ENCODE peak calls at places on chromosome 11, in six cellular contexts. W is brain microvascular endothelial cell; Y is stimulated activated CD8-positive, alpha-beta memory T cell treated with anti-CD3 and anti-CD28 coated beads, Interleukin-4, amount 100 ng/mL, for 1 hour; L is effector memory CD8-positive, alpha-beta T cell; Q is heart left ventricle; I is NCI-H1105. M is an unnamed sample.

GRCh38 chr11:93902921-93903320 is 52.5 kb upstream of the VSTM5 start:
- DNase-seq in I (no peak), W (no peak), Q (no peak), Y (no peak), L (no peak), M (no peak)

GRCh38 chr11:128323381-128323780 is 264.0 kb downstream of the ETS1 start:
- DNase-seq in L (peak; percentile 30), Y (no peak), Q (no peak), W (peak; percentile 25), I (no peak), M (no peak)

GRCh38 chr11:65774525-65775306 is 6.1 kb downstream of the AP5B1 start:
- DNase-seq in Q (no peak), Y (no peak), W (no peak), L (no peak), I (no peak), M (no peak)

GRCh38 chr11:43116071-43116470 is 195.7 kb upstream of the API5 start:
- DNase-seq in W (no peak), I (no peak), Y (no peak), Q (no peak), L (no peak), M (no peak)

GRCh38 chr11:130631119-130631518 is 182.7 kb downstream of the ADAMTS15 start:
- DNase-seq in I (no peak), L (no peak), Q (no peak), Y (no peak), W (peak; percentile 93), M (no peak)

GRCh38 chr11:73913472-73913871 is 36.7 kb downstream of the PAAF1 start:
- DNase-seq in Y (no peak), W (no peak), L (no peak), I (no peak), Q (no peak), M (no peak)

GRCh38 chr11:75591371-75591770 is 29.3 kb downstream of the SERPINH1 start:
- DNase-seq in W (no peak), Q (no peak), L (no peak), I (no peak), Y (no peak), M (no peak)

GRCh38 chr11:119339581-119340334 is 925 bp downstream of the C1QTNF5 start:
- DNase-seq in L (no peak), W (no peak), Y (no peak), Q (peak; percentile 85), I (peak; percentile 24), M (no peak)

GRCh38 chr11:75275581-75275980 is 35.0 kb downstream of the TPBGL start:
- DNase-seq in W (no peak), Y (peak; percentile 56), I (no peak), Q (peak; percentile 49), L (peak; percentile 69), M (peak; percentile 64)

GRCh38 chr11:109552376-109552775 is 130.4 kb downstream of the C11orf87 start:
- DNase-seq in I (no peak), Q (no peak), W (no peak), L (no peak), Y (no peak), M (no peak)

GRCh38 chr11:44011797-44012196 is 36.0 kb upstream of the ACCSL start:
- DNase-seq in L (no peak), W (no peak), I (no peak), Y (no peak), Q (no peak), M (no peak)

GRCh38 chr11:66100272-66101037 is 30.4 kb downstream of the PACS1 start:
- DNase-seq in W (no peak), L (peak; percentile 56), I (peak; percentile 92), Q (peak; percentile 68), Y (peak; percentile 25), M (no peak)

GRCh38 chr11:36075053-36075452 is 131.2 kb downstream of the LDLRAD3 start:
- DNase-seq in Q (no peak), L (no peak), Y (no peak), I (no peak), W (peak; percentile 65), M (no peak)

GRCh38 chr11:79402912-79403311 is 37.9 kb downstream of the TENM4 start:
- DNase-seq in W (no peak), Q (no peak), L (no peak), I (no peak), Y (no peak), M (no peak)

GRCh38 chr11:96338910-96339703 is 3.9 kb downstream of the MAML2 start:
- DNase-seq in W (peak; percentile 73), I (no peak), L (peak; percentile 38), Y (no peak), Q (peak; percentile 54), M (no peak)

M was measured in NT2/D1.